ENCODE peak calls at places on chromosomes 6 and 20, in five cellular contexts. V is Right ventricle myocardium superior, C is left lung, K is lung, N is GM12878. R is an unnamed sample.

GRCh38 chr6:155142902-155143609 is 120.8 kb upstream of the CLDN20 start:
- ATAC-seq in V (no peak), C (no peak), K (no peak), N (peak), R (no peak)

GRCh38 chr6:151948007-151948745 is 140.7 kb downstream of the ESR1 start:
- ATAC-seq in V (no peak), C (peak), K (no peak), N (peak), R (no peak)

GRCh38 chr6:35736293-35736894 is 438 bp upstream of the ARMC12 start:
- ATAC-seq in V (peak), C (peak), K (peak), N (peak), R (no peak)

GRCh38 chr6:94584211-94584610 is 993.1 kb upstream of the MANEA start:
- ATAC-seq in V (peak), C (no peak), K (no peak), N (no peak), R (no peak)

GRCh38 chr6:149109397-149110070 is 208.0 kb upstream of the TAB2 start:
- ATAC-seq in V (no peak), C (no peak), K (no peak), N (peak), R (no peak)

GRCh38 chr6:109082178-109082577 is 12.5 kb downstream of the SESN1 start:
- ATAC-seq in V (no peak), C (peak), K (no peak), N (peak), R (no peak)

GRCh38 chr20:13898012-13898612 is 92.3 kb downstream of the SEL1L2 start:
- ATAC-seq in V (no peak), C (no peak), K (no peak), N (peak), R (no peak)

GRCh38 chr6:89987140-89987539 is 92.9 kb downstream of the GJA10 start:
- ATAC-seq in V (no peak), C (no peak), K (no peak), N (no peak), R (no peak)